ENCODE peak calls at places on chromosomes 13 and 19, in four cellular contexts. S, O, K and U are unnamed samples.

GRCh38 chr13:34435338-34435737 is 506.7 kb upstream of the NBEA start:
- DNase-seq in S (peak), O (no peak), K (no peak), U (no peak)

GRCh38 chr13:48436661-48437242 is 23.8 kb upstream of the LPAR6 start:
- DNase-seq in S (no peak), O (no peak), K (no peak), U (no peak)

GRCh38 chr13:94708031-94708571 is 4.2 kb downstream of the SOX21 start:
- DNase-seq in S (peak), O (no peak), K (no peak), U (peak)

GRCh38 chr13:90055121-90055520 is 1292.4 kb upstream of the MIR17HG start:
- DNase-seq in S (peak), O (no peak), K (no peak), U (no peak)

GRCh38 chr13:40590112-40590862 is 76.2 kb downstream of the FOXO1 start:
- DNase-seq in S (no peak), O (no peak), K (no peak), U (no peak)

GRCh38 chr13:45238945-45239795 is 38.3 kb upstream of the KCTD4 start:
- DNase-seq in S (peak), O (no peak), K (no peak), U (no peak)

GRCh38 chr13:107466326-107466725 is 749.0 kb downstream of the LIG4 start:
- DNase-seq in S (peak), O (no peak), K (no peak), U (no peak)

GRCh38 chr13:113664751-113665581 is 2.1 kb upstream of the GRK1 start:
- DNase-seq in S (no peak), O (no peak), K (no peak), U (no peak)

GRCh38 chr13:51921790-51922740 is 60.3 kb downstream of the CCDC70 start:
- DNase-seq in S (no peak), O (no peak), K (no peak), U (no peak)

GRCh38 chr19:12880551-12881171 is 588 bp downstream of the DNASE2 start:
- DNase-seq in S (no peak), O (peak), K (no peak), U (no peak)

GRCh38 chr13:79405501-79405830 is 589 bp downstream of the RBM26 start:
- DNase-seq in S (no peak), O (no peak), K (no peak), U (no peak)

GRCh38 chr19:741506-742131 is 9.3 kb upstream of the MISP start:
- DNase-seq in S (no peak), O (no peak), K (no peak), U (no peak)

GRCh38 chr13:108425056-108425455 is 155.5 kb downstream of the TNFSF13B start:
- DNase-seq in S (peak), O (no peak), K (no peak), U (no peak)

GRCh38 chr19:1760020-1760419 is 6.7 kb downstream of the ONECUT3 start:
- DNase-seq in S (no peak), O (no peak), K (no peak), U (no peak)

GRCh38 chr19:47765522-47766358 is 12.8 kb upstream of the SELENOW start:
- DNase-seq in S (no peak), O (peak), K (peak), U (peak)

GRCh38 chr13:113981611-113982295 is 7.9 kb upstream of the C13orf46 start:
- DNase-seq in S (no peak), O (peak), K (no peak), U (no peak)

GRCh38 chr19:15354557-15355296 is 22.4 kb upstream of the BRD4 start:
- DNase-seq in S (no peak), O (no peak), K (no peak), U (no peak)

GRCh38 chr13:31044658-31045620 is 112.5 kb downstream of the TEX26 start:
- DNase-seq in S (peak), O (no peak), K (peak), U (no peak)

GRCh38 chr13:78958019-78958418 is 299.1 kb upstream of the OBI1 start:
- DNase-seq in S (no peak), O (no peak), K (no peak), U (no peak)

GRCh38 chr13:74320282-74320681 is 186.1 kb upstream of the KLF12 start:
- DNase-seq in S (no peak), O (no peak), K (no peak), U (no peak)

GRCh38 chr13:67117010-67117550 is 113.1 kb downstream of the PCDH9 start:
- DNase-seq in S (no peak), O (no peak), K (no peak), U (no peak)

GRCh38 chr13:41842029-41842428 is 118.9 kb downstream of the VWA8 start:
- DNase-seq in S (peak), O (no peak), K (no peak), U (no peak)

GRCh38 chr19:58128041-58128685 is 22.4 kb downstream of the ZNF329 start:
- DNase-seq in S (no peak), O (no peak), K (no peak), U (no peak)

GRCh38 chr13:110045919-110046318 is 259.5 kb upstream of the IRS2 start:
- DNase-seq in S (no peak), O (no peak), K (no peak), U (no peak)

GRCh38 chr19:45729774-45730388 is 815 bp downstream of the FBXO46 start:
- DNase-seq in S (no peak), O (no peak), K (no peak), U (no peak)

GRCh38 chr19:56671613-56671994 is at the start of gene ZNF835:
- DNase-seq in S (peak), O (peak), K (peak), U (peak)

GRCh38 chr13:41456768-41457588 is at the start of gene RGCC:
- DNase-seq in S (peak), O (peak), K (peak), U (peak)

GRCh38 chr19:50556236-50557008 is 11.8 kb downstream of the LRRC4B start:
- DNase-seq in S (peak), O (peak), K (peak), U (peak)

GRCh38 chr19:49224856-49225255 is 67.3 kb downstream of the TRPM4 start:
- DNase-seq in S (peak), O (peak), K (peak), U (peak)

GRCh38 chr13:54029226-54029625 is 1000.6 kb downstream of the OLFM4 start:
- DNase-seq in S (peak), O (no peak), K (peak), U (no peak)

GRCh38 chr13:100304241-100304640 is 215.3 kb downstream of the PCCA start:
- DNase-seq in S (no peak), O (no peak), K (no peak), U (no peak)

GRCh38 chr13:29743229-29743786 is 107.1 kb downstream of the UBL3 start:
- DNase-seq in S (peak), O (no peak), K (no peak), U (no peak)

GRCh38 chr13:97119899-97120745 is 102.0 kb upstream of the MBNL2 start:
- DNase-seq in S (no peak), O (no peak), K (no peak), U (no peak)

GRCh38 chr13:98171806-98172569 is 5.1 kb downstream of the RNF113B start:
- DNase-seq in S (peak), O (peak), K (peak), U (peak)

GRCh38 chr19:16202320-16203255 is 4.9 kb downstream of the AP1M1 start:
- DNase-seq in S (peak), O (peak), K (no peak), U (no peak)